ENCODE peak calls at places on chromosome 7, in eight cellular contexts. One of them, this sample, is unnamed.
A peak's percentile ranks its signal among the peaks of the same experiment; 100 is the strongest.

GRCh38 chr7:117674617-117675016 is 194.8 kb downstream of the CFTR start:
- DNase-seq in left cardiac atrium: no peak
- DNase-seq in aorta: no peak
- DNase-seq in GM20000: no peak
- DNase-seq in stimulated activated CD4-positive, alpha-beta T cell treated with anti-CD3 and anti-CD28 coated beads, Interleukin-4, amount 100 ng/mL, for 1 hour: no peak
- DNase-seq in T-helper 2 cell: no peak
- DNase-seq in T follicular helper cell: no peak
- DNase-seq in kidney epithelial cell: no peak
- DNase-seq in this sample: no peak

GRCh38 chr7:123784263-123784662 is 35.5 kb upstream of the WASL start:
- DNase-seq in aorta: no peak
- DNase-seq in left cardiac atrium: no peak
- DNase-seq in kidney epithelial cell: no peak
- DNase-seq in GM20000: no peak
- DNase-seq in T-helper 2 cell: no peak
- DNase-seq in T follicular helper cell: no peak
- DNase-seq in stimulated activated CD4-positive, alpha-beta T cell treated with anti-CD3 and anti-CD28 coated beads, Interleukin-4, amount 100 ng/mL, for 1 hour: no peak
- DNase-seq in this sample: no peak

GRCh38 chr7:66768865-66769832 is 28.6 kb downstream of the RABGEF1 start:
- DNase-seq in T-helper 2 cell: no peak
- DNase-seq in left cardiac atrium: no peak
- DNase-seq in T follicular helper cell: no peak
- DNase-seq in GM20000: no peak
- DNase-seq in stimulated activated CD4-positive, alpha-beta T cell treated with anti-CD3 and anti-CD28 coated beads, Interleukin-4, amount 100 ng/mL, for 1 hour: no peak
- DNase-seq in kidney epithelial cell: no peak
- DNase-seq in aorta: no peak
- DNase-seq in this sample: no peak

GRCh38 chr7:92835140-92835850 is 1.1 kb downstream of the CDK6 start:
- DNase-seq in T follicular helper cell: peak; percentile 23
- DNase-seq in stimulated activated CD4-positive, alpha-beta T cell treated with anti-CD3 and anti-CD28 coated beads, Interleukin-4, amount 100 ng/mL, for 1 hour: peak; percentile 66
- DNase-seq in kidney epithelial cell: no peak
- DNase-seq in T-helper 2 cell: peak; percentile 75
- DNase-seq in aorta: peak; percentile 74
- DNase-seq in GM20000: peak; percentile 72
- DNase-seq in left cardiac atrium: peak; percentile 53
- DNase-seq in this sample: peak; percentile 27

GRCh38 chr7:95905165-95905564 is 132.8 kb downstream of the DYNC1I1 start:
- DNase-seq in left cardiac atrium: no peak
- DNase-seq in aorta: no peak
- DNase-seq in kidney epithelial cell: no peak
- DNase-seq in T-helper 2 cell: no peak
- DNase-seq in stimulated activated CD4-positive, alpha-beta T cell treated with anti-CD3 and anti-CD28 coated beads, Interleukin-4, amount 100 ng/mL, for 1 hour: no peak
- DNase-seq in GM20000: no peak
- DNase-seq in T follicular helper cell: no peak
- DNase-seq in this sample: no peak

GRCh38 chr7:73966062-73966940 is 61.7 kb upstream of the ELN start:
- DNase-seq in GM20000: no peak
- DNase-seq in stimulated activated CD4-positive, alpha-beta T cell treated with anti-CD3 and anti-CD28 coated beads, Interleukin-4, amount 100 ng/mL, for 1 hour: no peak
- DNase-seq in kidney epithelial cell: no peak
- DNase-seq in aorta: no peak
- DNase-seq in T follicular helper cell: no peak
- DNase-seq in left cardiac atrium: no peak
- DNase-seq in T-helper 2 cell: no peak
- DNase-seq in this sample: no peak

GRCh38 chr7:12638851-12639467 is 48.5 kb upstream of the ARL4A start:
- DNase-seq in stimulated activated CD4-positive, alpha-beta T cell treated with anti-CD3 and anti-CD28 coated beads, Interleukin-4, amount 100 ng/mL, for 1 hour: no peak
- DNase-seq in T-helper 2 cell: peak; percentile 51
- DNase-seq in left cardiac atrium: no peak
- DNase-seq in aorta: no peak
- DNase-seq in kidney epithelial cell: no peak
- DNase-seq in GM20000: peak; percentile 9
- DNase-seq in T follicular helper cell: no peak
- DNase-seq in this sample: no peak

GRCh38 chr7:122885583-122886356 is 490 bp downstream of the CADPS2 start:
- DNase-seq in T follicular helper cell: no peak
- DNase-seq in stimulated activated CD4-positive, alpha-beta T cell treated with anti-CD3 and anti-CD28 coated beads, Interleukin-4, amount 100 ng/mL, for 1 hour: no peak
- DNase-seq in aorta: peak; percentile 48
- DNase-seq in kidney epithelial cell: no peak
- DNase-seq in left cardiac atrium: peak; percentile 59
- DNase-seq in T-helper 2 cell: peak; percentile 6
- DNase-seq in GM20000: peak; percentile 43
- DNase-seq in this sample: peak; percentile 30

GRCh38 chr7:35630573-35630972 is 64.4 kb downstream of the HERPUD2 start:
- DNase-seq in T follicular helper cell: no peak
- DNase-seq in GM20000: no peak
- DNase-seq in stimulated activated CD4-positive, alpha-beta T cell treated with anti-CD3 and anti-CD28 coated beads, Interleukin-4, amount 100 ng/mL, for 1 hour: no peak
- DNase-seq in T-helper 2 cell: no peak
- DNase-seq in kidney epithelial cell: no peak
- DNase-seq in left cardiac atrium: no peak
- DNase-seq in aorta: no peak
- DNase-seq in this sample: no peak

GRCh38 chr7:123849855-123850254 is 4.9 kb downstream of the HYAL4 start:
- DNase-seq in T follicular helper cell: no peak
- DNase-seq in GM20000: no peak
- DNase-seq in aorta: no peak
- DNase-seq in left cardiac atrium: no peak
- DNase-seq in stimulated activated CD4-positive, alpha-beta T cell treated with anti-CD3 and anti-CD28 coated beads, Interleukin-4, amount 100 ng/mL, for 1 hour: no peak
- DNase-seq in T-helper 2 cell: no peak
- DNase-seq in kidney epithelial cell: no peak
- DNase-seq in this sample: no peak

GRCh38 chr7:5424689-5425506 is 1.3 kb upstream of the TNRC18 start:
- DNase-seq in stimulated activated CD4-positive, alpha-beta T cell treated with anti-CD3 and anti-CD28 coated beads, Interleukin-4, amount 100 ng/mL, for 1 hour: no peak
- DNase-seq in T follicular helper cell: no peak
- DNase-seq in T-helper 2 cell: no peak
- DNase-seq in kidney epithelial cell: no peak
- DNase-seq in aorta: peak; percentile 80
- DNase-seq in GM20000: peak; percentile 44
- DNase-seq in left cardiac atrium: peak; percentile 71
- DNase-seq in this sample: no peak

GRCh38 chr7:96823274-96823673 is 113.6 kb upstream of the SEM1 start:
- DNase-seq in GM20000: no peak
- DNase-seq in kidney epithelial cell: no peak
- DNase-seq in T follicular helper cell: no peak
- DNase-seq in aorta: no peak
- DNase-seq in left cardiac atrium: no peak
- DNase-seq in stimulated activated CD4-positive, alpha-beta T cell treated with anti-CD3 and anti-CD28 coated beads, Interleukin-4, amount 100 ng/mL, for 1 hour: no peak
- DNase-seq in T-helper 2 cell: peak; percentile 21
- DNase-seq in this sample: no peak

GRCh38 chr7:71193099-71193810 is 61.3 kb downstream of the GALNT17 start:
- DNase-seq in left cardiac atrium: no peak
- DNase-seq in stimulated activated CD4-positive, alpha-beta T cell treated with anti-CD3 and anti-CD28 coated beads, Interleukin-4, amount 100 ng/mL, for 1 hour: no peak
- DNase-seq in kidney epithelial cell: no peak
- DNase-seq in T follicular helper cell: no peak
- DNase-seq in T-helper 2 cell: no peak
- DNase-seq in GM20000: no peak
- DNase-seq in aorta: no peak
- DNase-seq in this sample: no peak

GRCh38 chr7:17679427-17679826 is 260.9 kb downstream of the SNX13 start:
- DNase-seq in aorta: peak; percentile 46
- DNase-seq in left cardiac atrium: peak; percentile 30
- DNase-seq in T-helper 2 cell: no peak
- DNase-seq in kidney epithelial cell: no peak
- DNase-seq in T follicular helper cell: no peak
- DNase-seq in GM20000: no peak
- DNase-seq in stimulated activated CD4-positive, alpha-beta T cell treated with anti-CD3 and anti-CD28 coated beads, Interleukin-4, amount 100 ng/mL, for 1 hour: no peak
- DNase-seq in this sample: no peak

GRCh38 chr7:38629621-38630020 is 1.6 kb downstream of the AMPH start:
- DNase-seq in stimulated activated CD4-positive, alpha-beta T cell treated with anti-CD3 and anti-CD28 coated beads, Interleukin-4, amount 100 ng/mL, for 1 hour: no peak
- DNase-seq in left cardiac atrium: no peak
- DNase-seq in kidney epithelial cell: no peak
- DNase-seq in aorta: no peak
- DNase-seq in GM20000: no peak
- DNase-seq in T follicular helper cell: no peak
- DNase-seq in T-helper 2 cell: no peak
- DNase-seq in this sample: no peak

GRCh38 chr7:59079-59825 is 133.1 kb upstream of the FAM20C start:
- DNase-seq in stimulated activated CD4-positive, alpha-beta T cell treated with anti-CD3 and anti-CD28 coated beads, Interleukin-4, amount 100 ng/mL, for 1 hour: no peak
- DNase-seq in T-helper 2 cell: no peak
- DNase-seq in T follicular helper cell: no peak
- DNase-seq in left cardiac atrium: peak; percentile 18
- DNase-seq in GM20000: no peak
- DNase-seq in aorta: peak; percentile 25
- DNase-seq in kidney epithelial cell: no peak
- DNase-seq in this sample: no peak

GRCh38 chr7:157555308-157555707 is 218.5 kb downstream of the DNAJB6 start:
- DNase-seq in T-helper 2 cell: no peak
- DNase-seq in left cardiac atrium: no peak
- DNase-seq in T follicular helper cell: no peak
- DNase-seq in kidney epithelial cell: no peak
- DNase-seq in aorta: no peak
- DNase-seq in stimulated activated CD4-positive, alpha-beta T cell treated with anti-CD3 and anti-CD28 coated beads, Interleukin-4, amount 100 ng/mL, for 1 hour: no peak
- DNase-seq in GM20000: no peak
- DNase-seq in this sample: no peak

GRCh38 chr7:42692609-42693008 is 219.3 kb downstream of the C7orf25 start:
- DNase-seq in T follicular helper cell: no peak
- DNase-seq in stimulated activated CD4-positive, alpha-beta T cell treated with anti-CD3 and anti-CD28 coated beads, Interleukin-4, amount 100 ng/mL, for 1 hour: no peak
- DNase-seq in GM20000: no peak
- DNase-seq in aorta: no peak
- DNase-seq in left cardiac atrium: no peak
- DNase-seq in kidney epithelial cell: no peak
- DNase-seq in T-helper 2 cell: no peak
- DNase-seq in this sample: no peak

GRCh38 chr7:47366211-47366610 is 215.7 kb downstream of the TNS3 start:
- DNase-seq in T follicular helper cell: no peak
- DNase-seq in T-helper 2 cell: no peak
- DNase-seq in kidney epithelial cell: no peak
- DNase-seq in aorta: no peak
- DNase-seq in left cardiac atrium: no peak
- DNase-seq in stimulated activated CD4-positive, alpha-beta T cell treated with anti-CD3 and anti-CD28 coated beads, Interleukin-4, amount 100 ng/mL, for 1 hour: no peak
- DNase-seq in GM20000: no peak
- DNase-seq in this sample: no peak

GRCh38 chr7:66013938-66014337 is 31.9 kb upstream of the GUSB start:
- DNase-seq in stimulated activated CD4-positive, alpha-beta T cell treated with anti-CD3 and anti-CD28 coated beads, Interleukin-4, amount 100 ng/mL, for 1 hour: no peak
- DNase-seq in T follicular helper cell: no peak
- DNase-seq in left cardiac atrium: peak; percentile 32
- DNase-seq in T-helper 2 cell: peak; percentile 12
- DNase-seq in aorta: no peak
- DNase-seq in GM20000: no peak
- DNase-seq in kidney epithelial cell: no peak
- DNase-seq in this sample: no peak

GRCh38 chr7:49522111-49522510 is 251.3 kb upstream of the VWC2 start:
- DNase-seq in aorta: no peak
- DNase-seq in GM20000: no peak
- DNase-seq in left cardiac atrium: no peak
- DNase-seq in stimulated activated CD4-positive, alpha-beta T cell treated with anti-CD3 and anti-CD28 coated beads, Interleukin-4, amount 100 ng/mL, for 1 hour: no peak
- DNase-seq in kidney epithelial cell: no peak
- DNase-seq in T-helper 2 cell: no peak
- DNase-seq in T follicular helper cell: no peak
- DNase-seq in this sample: no peak

GRCh38 chr7:127504715-127505114 is 80.7 kb downstream of the GCC1 start:
- DNase-seq in T-helper 2 cell: peak; percentile 9
- DNase-seq in kidney epithelial cell: no peak
- DNase-seq in left cardiac atrium: no peak
- DNase-seq in aorta: no peak
- DNase-seq in T follicular helper cell: no peak
- DNase-seq in stimulated activated CD4-positive, alpha-beta T cell treated with anti-CD3 and anti-CD28 coated beads, Interleukin-4, amount 100 ng/mL, for 1 hour: peak; percentile 30
- DNase-seq in GM20000: peak; percentile 24
- DNase-seq in this sample: no peak

GRCh38 chr7:115933463-115933862 is 97.1 kb downstream of the TFEC start:
- DNase-seq in aorta: no peak
- DNase-seq in stimulated activated CD4-positive, alpha-beta T cell treated with anti-CD3 and anti-CD28 coated beads, Interleukin-4, amount 100 ng/mL, for 1 hour: no peak
- DNase-seq in T-helper 2 cell: no peak
- DNase-seq in GM20000: no peak
- DNase-seq in left cardiac atrium: no peak
- DNase-seq in kidney epithelial cell: no peak
- DNase-seq in T follicular helper cell: no peak
- DNase-seq in this sample: no peak

GRCh38 chr7:100720645-100721504 is 607 bp downstream of the EPO start:
- DNase-seq in kidney epithelial cell: no peak
- DNase-seq in T-helper 2 cell: no peak
- DNase-seq in T follicular helper cell: no peak
- DNase-seq in aorta: no peak
- DNase-seq in stimulated activated CD4-positive, alpha-beta T cell treated with anti-CD3 and anti-CD28 coated beads, Interleukin-4, amount 100 ng/mL, for 1 hour: no peak
- DNase-seq in GM20000: no peak
- DNase-seq in left cardiac atrium: no peak
- DNase-seq in this sample: no peak

GRCh38 chr7:572668-573495 is 53.2 kb upstream of the PDGFA start:
- DNase-seq in stimulated activated CD4-positive, alpha-beta T cell treated with anti-CD3 and anti-CD28 coated beads, Interleukin-4, amount 100 ng/mL, for 1 hour: no peak
- DNase-seq in T follicular helper cell: no peak
- DNase-seq in GM20000: no peak
- DNase-seq in aorta: no peak
- DNase-seq in kidney epithelial cell: no peak
- DNase-seq in T-helper 2 cell: no peak
- DNase-seq in left cardiac atrium: no peak
- DNase-seq in this sample: no peak

This sample was measured in progenitor cell of endocrine pancreas.